ENCODE peak calls at places on chromosomes 3 and 15, in six cellular contexts. I is WTC11, T is GM12878, A is gastrocnemius medialis, W is dorsolateral prefrontal cortex, R is WERI-Rb-1. D is an unnamed sample.
A peak's percentile ranks its signal among the peaks of the same experiment; 100 is the strongest.

GRCh38 chr3:21390136-21390535 is 360.9 kb downstream of the ZNF385D start:
- DNase-seq in I (no peak), T (no peak), A (no peak), W (no peak), R (no peak), D (no peak)

GRCh38 chr15:77417642-77418041 is 2.3 kb downstream of the PEAK1 start:
- DNase-seq in I (no peak), T (no peak), A (no peak), W (no peak), R (no peak), D (no peak)

GRCh38 chr15:43135351-43135750 is 2.0 kb downstream of the TMEM62 start:
- DNase-seq in I (no peak), T (no peak), A (no peak), W (no peak), R (no peak), D (no peak)

GRCh38 chr15:75647370-75648155 is at the start of gene SNX33:
- DNase-seq in I (peak; percentile 79), T (no peak), A (peak; percentile 38), W (peak; percentile 45), R (peak; percentile 79), D (peak; percentile 79)

GRCh38 chr3:142976621-142977398 is 13.3 kb upstream of the PAQR9 start:
- DNase-seq in I (no peak), T (no peak), A (peak; percentile 50), W (peak; percentile 47), R (no peak), D (no peak)

GRCh38 chr15:100770781-100771584 is 108.6 kb upstream of the ALDH1A3 start:
- DNase-seq in I (peak; percentile 5), T (no peak), A (no peak), W (no peak), R (no peak), D (no peak)

GRCh38 chr3:64343692-64344440 is 118.6 kb upstream of the PRICKLE2 start:
- DNase-seq in I (no peak), T (no peak), A (no peak), W (no peak), R (no peak), D (no peak)

GRCh38 chr15:48954538-48954937 is 9.2 kb downstream of the SHC4 start:
- DNase-seq in I (peak; percentile 49), T (no peak), A (no peak), W (no peak), R (no peak), D (no peak)

GRCh38 chr3:43028678-43029490 is 49.8 kb downstream of the GASK1A start:
- DNase-seq in I (no peak), T (no peak), A (no peak), W (no peak), R (no peak), D (no peak)

GRCh38 chr15:78804391-78804792 is 6.9 kb downstream of the ADAMTS7 start:
- DNase-seq in I (peak; percentile 47), T (no peak), A (no peak), W (no peak), R (no peak), D (no peak)

GRCh38 chr3:9402410-9403228 is 5.2 kb downstream of the SETD5 start:
- DNase-seq in I (peak; percentile 88), T (no peak), A (no peak), W (peak; percentile 59), R (peak; percentile 96), D (no peak)

GRCh38 chr3:43866529-43867353 is 176.0 kb downstream of the ABHD5 start:
- DNase-seq in I (no peak), T (no peak), A (no peak), W (no peak), R (no peak), D (no peak)

GRCh38 chr15:24772256-24772655 is 96.7 kb downstream of the NPAP1 start:
- DNase-seq in I (peak; percentile 51), T (no peak), A (no peak), W (no peak), R (no peak), D (no peak)

GRCh38 chr3:149356630-149357029 is 20.8 kb downstream of the TM4SF1 start:
- DNase-seq in I (no peak), T (no peak), A (no peak), W (no peak), R (no peak), D (no peak)

GRCh38 chr15:73838795-73839565 is 34.4 kb upstream of the TBC1D21 start:
- DNase-seq in I (no peak), T (no peak), A (peak; percentile 30), W (peak; percentile 79), R (no peak), D (no peak)

GRCh38 chr15:65460948-65461347 is 38.2 kb upstream of the IGDCC4 start:
- DNase-seq in I (no peak), T (no peak), A (no peak), W (no peak), R (no peak), D (no peak)

GRCh38 chr3:72969766-72970165 is 26.8 kb upstream of the PPP4R2 start:
- DNase-seq in I (no peak), T (no peak), A (no peak), W (no peak), R (no peak), D (no peak)

GRCh38 chr15:50298340-50298739 is 32.8 kb upstream of the HDC start:
- DNase-seq in I (no peak), T (no peak), A (no peak), W (no peak), R (no peak), D (no peak)

GRCh38 chr15:89360294-89360971 is 25.8 kb upstream of the POLG start:
- DNase-seq in I (peak; percentile 52), T (no peak), A (no peak), W (no peak), R (no peak), D (no peak)

GRCh38 chr3:155185623-155186022 is 105.5 kb downstream of the MME start:
- DNase-seq in I (no peak), T (no peak), A (no peak), W (no peak), R (no peak), D (no peak)

GRCh38 chr3:6099458-6100137 is 761.3 kb upstream of the GRM7 start:
- DNase-seq in I (no peak), T (no peak), A (no peak), W (peak; percentile 56), R (no peak), D (no peak)

GRCh38 chr15:98647774-98648653 is at the start of gene IGF1R:
- DNase-seq in I (peak; percentile 69), T (no peak), A (peak; percentile 62), W (peak; percentile 77), R (peak; percentile 79), D (peak; percentile 86)

DNA sequence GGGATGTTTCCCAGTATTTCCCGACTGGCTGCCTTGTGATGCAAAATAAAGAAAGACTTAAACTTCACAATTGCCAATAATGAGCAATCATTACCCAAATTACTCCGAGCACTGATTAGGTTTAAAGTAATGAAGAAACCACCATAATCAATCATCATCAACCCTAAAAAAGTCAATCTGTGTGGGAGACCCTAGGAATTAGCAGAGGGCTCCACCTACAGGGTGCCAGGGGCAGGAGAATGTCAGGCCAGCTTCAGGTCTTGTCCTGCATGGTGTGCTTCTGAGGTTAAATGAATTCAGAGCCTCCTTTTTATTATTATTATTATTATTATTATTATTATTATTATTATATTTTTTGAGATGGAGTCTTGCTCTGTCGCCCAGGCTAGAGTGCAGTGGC is 478.0 kb upstream of the ARRDC4 start:
- DNase-seq in I (peak; percentile 45), T (no peak), A (no peak), W (no peak), R (no peak), D (no peak)
- TF ChIP-seq CTCF in I (no peak), T (no peak), A (no peak), W (no peak), R (peak; percentile 2), D (no peak)

GRCh38 chr15:57114070-57114469 is 195.6 kb downstream of the TCF12 start:
- DNase-seq in I (no peak), T (no peak), A (no peak), W (no peak), R (no peak), D (no peak)

GRCh38 chr15:57109005-57109404 is 190.6 kb downstream of the TCF12 start:
- DNase-seq in I (no peak), T (no peak), A (no peak), W (no peak), R (no peak), D (no peak)

GRCh38 chr15:57112178-57112577 is 193.7 kb downstream of the TCF12 start:
- DNase-seq in I (no peak), T (no peak), A (peak; percentile 32), W (no peak), R (no peak), D (no peak)

GRCh38 chr15:57111002-57111401 is 192.6 kb downstream of the TCF12 start:
- DNase-seq in I (no peak), T (no peak), A (no peak), W (no peak), R (no peak), D (no peak)
- TF ChIP-seq CTCF in I (no peak), T (no peak), A (no peak), W (no peak), R (no peak), D (no peak)

GRCh38 chr15:66940368-66940767 is 125.0 kb upstream of the SMAD3 start:
- DNase-seq in I (no peak), T (peak; percentile 76), A (no peak), W (no peak), R (no peak), D (peak; percentile 50)

GRCh38 chr15:66938114-66938830 is 127.1 kb upstream of the SMAD3 start:
- DNase-seq in I (no peak), T (no peak), A (no peak), W (no peak), R (no peak), D (no peak)

GRCh38 chr15:66937588-66937987 is 127.8 kb upstream of the SMAD3 start:
- DNase-seq in I (no peak), T (no peak), A (no peak), W (no peak), R (no peak), D (no peak)

GRCh38 chr15:66939451-66940023 is 125.9 kb upstream of the SMAD3 start:
- DNase-seq in I (peak; percentile 9), T (no peak), A (no peak), W (no peak), R (no peak), D (no peak)

DNA sequence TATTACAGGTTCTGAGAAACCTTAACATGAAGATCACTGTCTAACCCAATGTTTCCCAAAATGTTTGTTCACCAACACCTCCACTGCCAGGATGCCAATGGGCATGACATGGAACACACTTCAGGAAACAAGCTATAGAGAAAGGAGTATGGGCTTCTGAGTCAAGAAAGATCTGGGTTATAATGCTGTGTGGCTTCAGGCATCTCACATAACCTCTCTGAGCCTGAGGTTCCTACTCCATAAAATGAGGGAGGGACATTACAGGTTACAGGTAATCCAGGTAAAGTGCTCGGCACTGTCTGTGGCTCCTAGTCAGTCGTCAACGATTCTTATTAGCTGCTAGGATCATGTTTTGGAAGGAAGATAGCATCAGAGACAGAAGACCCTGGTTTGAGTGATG is 126.4 kb upstream of the SMAD3 start:
- DNase-seq in I (no peak), T (no peak), A (no peak), W (no peak), R (no peak), D (no peak)
- TF ChIP-seq CTCF in I (no peak), T (no peak), A (no peak), W (no peak), R (no peak), D (no peak)

DNA sequence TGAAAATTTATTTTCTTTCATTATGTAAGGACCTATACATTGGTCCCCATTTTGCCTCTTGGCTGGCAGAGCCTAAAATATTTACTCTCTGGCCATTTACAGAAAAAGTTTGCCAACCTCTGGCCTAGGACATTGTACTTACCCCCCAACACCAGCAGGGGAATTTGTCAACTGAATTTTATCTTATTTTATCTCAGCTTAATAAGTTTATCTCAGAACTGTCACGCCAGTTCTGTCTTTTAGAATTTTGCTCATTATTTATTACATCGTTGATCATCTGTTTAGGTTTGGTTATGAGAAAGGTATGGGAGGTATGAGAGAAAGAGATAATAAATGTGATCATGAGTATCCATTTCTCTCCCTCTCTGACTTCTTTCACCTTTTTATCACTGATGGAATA is 38.3 kb downstream of the CHD2 start:
- DNase-seq in I (no peak), T (no peak), A (no peak), W (no peak), R (no peak), D (no peak)
- TF ChIP-seq CTCF in I (peak; percentile 25), T (peak; percentile 23), A (no peak), W (peak; percentile 24), R (no peak), D (no peak)

D was measured in GM10248.